ENCODE peak calls at places on chromosomes 16 and 17, in seven cellular contexts. One of them, this sample, is unnamed.

GRCh38 chr17:31517524-31517923 is 126.0 kb downstream of the RAB11FIP4 start:
- DNase-seq in Ammon's horn: no peak
- DNase-seq in T-helper 1 cell: no peak
- DNase-seq in HFF-Myc: no peak
- DNase-seq in fibroblast of pulmonary artery: no peak
- DNase-seq in stimulated activated CD8-positive, alpha-beta memory T cell treated with anti-CD3 and anti-CD28 coated beads, Interleukin-4, amount 100 ng/mL, for 24 hours: no peak
- DNase-seq in CD8-positive, alpha-beta T cell: no peak
- DNase-seq in this sample: peak

GRCh38 chr16:4936181-4936990 is 562 bp downstream of the PPL start:
- DNase-seq in fibroblast of pulmonary artery: no peak
- DNase-seq in Ammon's horn: no peak
- DNase-seq in T-helper 1 cell: no peak
- DNase-seq in stimulated activated CD8-positive, alpha-beta memory T cell treated with anti-CD3 and anti-CD28 coated beads, Interleukin-4, amount 100 ng/mL, for 24 hours: no peak
- DNase-seq in HFF-Myc: no peak
- DNase-seq in CD8-positive, alpha-beta T cell: no peak
- DNase-seq in this sample: peak

GRCh38 chr17:79627184-79627765 is 16.4 kb upstream of the RBFOX3 start:
- DNase-seq in Ammon's horn: no peak
- DNase-seq in stimulated activated CD8-positive, alpha-beta memory T cell treated with anti-CD3 and anti-CD28 coated beads, Interleukin-4, amount 100 ng/mL, for 24 hours: no peak
- DNase-seq in fibroblast of pulmonary artery: no peak
- DNase-seq in HFF-Myc: no peak
- DNase-seq in CD8-positive, alpha-beta T cell: no peak
- DNase-seq in T-helper 1 cell: no peak
- DNase-seq in this sample: peak

GRCh38 chr17:68318103-68318991 is 27.1 kb downstream of the ARSG start:
- DNase-seq in T-helper 1 cell: no peak
- DNase-seq in stimulated activated CD8-positive, alpha-beta memory T cell treated with anti-CD3 and anti-CD28 coated beads, Interleukin-4, amount 100 ng/mL, for 24 hours: no peak
- DNase-seq in CD8-positive, alpha-beta T cell: no peak
- DNase-seq in Ammon's horn: no peak
- DNase-seq in HFF-Myc: no peak
- DNase-seq in fibroblast of pulmonary artery: peak
- DNase-seq in this sample: no peak

GRCh38 chr16:75216127-75216526 is 2.7 kb upstream of the CTRB1 start:
- DNase-seq in CD8-positive, alpha-beta T cell: no peak
- DNase-seq in fibroblast of pulmonary artery: no peak
- DNase-seq in HFF-Myc: no peak
- DNase-seq in T-helper 1 cell: no peak
- DNase-seq in stimulated activated CD8-positive, alpha-beta memory T cell treated with anti-CD3 and anti-CD28 coated beads, Interleukin-4, amount 100 ng/mL, for 24 hours: no peak
- DNase-seq in Ammon's horn: no peak
- DNase-seq in this sample: no peak

GRCh38 chr16:12649356-12649755 is 154.3 kb downstream of the CPPED1 start:
- DNase-seq in T-helper 1 cell: no peak
- DNase-seq in Ammon's horn: no peak
- DNase-seq in fibroblast of pulmonary artery: no peak
- DNase-seq in stimulated activated CD8-positive, alpha-beta memory T cell treated with anti-CD3 and anti-CD28 coated beads, Interleukin-4, amount 100 ng/mL, for 24 hours: no peak
- DNase-seq in HFF-Myc: no peak
- DNase-seq in CD8-positive, alpha-beta T cell: no peak
- DNase-seq in this sample: no peak

GRCh38 chr17:55722742-55723487 is at the start of gene TMEM100:
- DNase-seq in T-helper 1 cell: no peak
- DNase-seq in stimulated activated CD8-positive, alpha-beta memory T cell treated with anti-CD3 and anti-CD28 coated beads, Interleukin-4, amount 100 ng/mL, for 24 hours: no peak
- DNase-seq in CD8-positive, alpha-beta T cell: no peak
- DNase-seq in HFF-Myc: peak
- DNase-seq in Ammon's horn: no peak
- DNase-seq in fibroblast of pulmonary artery: peak
- DNase-seq in this sample: no peak

GRCh38 chr17:59355695-59356323 is 24.4 kb downstream of the YPEL2 start:
- DNase-seq in fibroblast of pulmonary artery: no peak
- DNase-seq in HFF-Myc: no peak
- DNase-seq in T-helper 1 cell: no peak
- DNase-seq in stimulated activated CD8-positive, alpha-beta memory T cell treated with anti-CD3 and anti-CD28 coated beads, Interleukin-4, amount 100 ng/mL, for 24 hours: no peak
- DNase-seq in Ammon's horn: peak
- DNase-seq in CD8-positive, alpha-beta T cell: no peak
- DNase-seq in this sample: no peak

GRCh38 chr16:30561212-30561816 is 3.1 kb upstream of the ZNF764 start:
- DNase-seq in fibroblast of pulmonary artery: no peak
- DNase-seq in Ammon's horn: no peak
- DNase-seq in stimulated activated CD8-positive, alpha-beta memory T cell treated with anti-CD3 and anti-CD28 coated beads, Interleukin-4, amount 100 ng/mL, for 24 hours: no peak
- DNase-seq in HFF-Myc: no peak
- DNase-seq in CD8-positive, alpha-beta T cell: no peak
- DNase-seq in T-helper 1 cell: no peak
- DNase-seq in this sample: no peak